ENCODE peak calls at places on chromosome 18, in four cellular contexts. One of them, this sample, is unnamed.

GRCh38 chr18:48798334-48799197 is 152.2 kb downstream of the SMAD7 start:
- DNase-seq in hepatic stellate cell: no peak
- DNase-seq in mesendoderm: no peak
- DNase-seq in 8988T: no peak
- DNase-seq in this sample: no peak

GRCh38 chr18:3703732-3704176 is 253.8 kb downstream of the TGIF1 start:
- DNase-seq in 8988T: peak
- DNase-seq in hepatic stellate cell: peak
- DNase-seq in mesendoderm: peak
- DNase-seq in this sample: peak

GRCh38 chr18:58221060-58221725 is 177.2 kb downstream of the NEDD4L start:
- DNase-seq in hepatic stellate cell: no peak
- DNase-seq in mesendoderm: peak
- DNase-seq in 8988T: peak
- DNase-seq in this sample: no peak

GRCh38 chr18:38539871-38540270 is 974.3 kb upstream of the CELF4 start:
- DNase-seq in hepatic stellate cell: no peak
- DNase-seq in 8988T: no peak
- DNase-seq in mesendoderm: no peak
- DNase-seq in this sample: no peak

GRCh38 chr18:34803877-34804276 is 93.8 kb downstream of the DTNA start:
- DNase-seq in 8988T: no peak
- DNase-seq in mesendoderm: no peak
- DNase-seq in hepatic stellate cell: no peak
- DNase-seq in this sample: no peak

GRCh38 chr18:33596178-33596854 is 18.3 kb downstream of the ASXL3 start:
- DNase-seq in mesendoderm: no peak
- DNase-seq in hepatic stellate cell: peak
- DNase-seq in 8988T: no peak
- DNase-seq in this sample: no peak

GRCh38 chr18:45874501-45875184 is 49.2 kb downstream of the SIGLEC15 start:
- DNase-seq in mesendoderm: no peak
- DNase-seq in hepatic stellate cell: no peak
- DNase-seq in 8988T: no peak
- DNase-seq in this sample: peak

GRCh38 chr18:5640939-5641338 is 97.1 kb upstream of the EPB41L3 start:
- DNase-seq in 8988T: no peak
- DNase-seq in mesendoderm: peak
- DNase-seq in hepatic stellate cell: no peak
- DNase-seq in this sample: no peak

GRCh38 chr18:66916834-66917233 is 312.9 kb upstream of the CDH19 start:
- DNase-seq in hepatic stellate cell: no peak
- DNase-seq in 8988T: no peak
- DNase-seq in mesendoderm: no peak
- DNase-seq in this sample: no peak

GRCh38 chr18:79681484-79682387 is 2.1 kb downstream of the CTDP1 start:
- DNase-seq in hepatic stellate cell: no peak
- DNase-seq in mesendoderm: no peak
- DNase-seq in 8988T: no peak
- DNase-seq in this sample: no peak

GRCh38 chr18:56245856-56246575 is 392.4 kb downstream of the TXNL1 start:
- DNase-seq in mesendoderm: peak
- DNase-seq in hepatic stellate cell: peak
- DNase-seq in 8988T: no peak
- DNase-seq in this sample: no peak

GRCh38 chr18:63374520-63374919 is 7.5 kb upstream of the KDSR start:
- DNase-seq in mesendoderm: no peak
- DNase-seq in 8988T: no peak
- DNase-seq in hepatic stellate cell: no peak
- DNase-seq in this sample: no peak

GRCh38 chr18:74498712-74499629 is 2.8 kb downstream of the CNDP2 start:
- DNase-seq in mesendoderm: no peak
- DNase-seq in 8988T: no peak
- DNase-seq in hepatic stellate cell: peak
- DNase-seq in this sample: no peak

GRCh38 chr18:23142285-23142929 is 7.1 kb downstream of the CABLES1 start:
- DNase-seq in 8988T: no peak
- DNase-seq in mesendoderm: no peak
- DNase-seq in hepatic stellate cell: no peak
- DNase-seq in this sample: no peak

GRCh38 chr18:21650301-21650700 is 38.2 kb downstream of the SNRPD1 start:
- DNase-seq in 8988T: no peak
- DNase-seq in hepatic stellate cell: no peak
- DNase-seq in mesendoderm: no peak
- DNase-seq in this sample: no peak

GRCh38 chr18:80109676-80110078 is 615 bp downstream of the ADNP2 start:
- DNase-seq in mesendoderm: peak
- DNase-seq in hepatic stellate cell: peak
- DNase-seq in 8988T: peak
- DNase-seq in this sample: peak

GRCh38 chr18:9824474-9824832 is 61.3 kb upstream of the TXNDC2 start:
- DNase-seq in hepatic stellate cell: no peak
- DNase-seq in 8988T: no peak
- DNase-seq in mesendoderm: no peak
- DNase-seq in this sample: no peak

GRCh38 chr18:34122724-34123334 is 101.9 kb downstream of the NOL4 start:
- DNase-seq in hepatic stellate cell: no peak
- DNase-seq in 8988T: no peak
- DNase-seq in mesendoderm: peak
- DNase-seq in this sample: peak